ENCODE peak calls at places on chromosomes 6 and 20, in seven cellular contexts. S is neural progenitor cell, G is A549, C is dorsolateral prefrontal cortex, J is left ventricle myocardium inferior, Z is colonic mucosa, N is kidney. Y is an unnamed sample.

GRCh38 chr6:88388589-88388988 is 222.4 kb upstream of the CNR1 start:
- DNase-seq in S (no peak), G (no peak), C (no peak), J (no peak), Z (no peak), N (no peak), Y (no peak)

GRCh38 chr6:167073679-167074274 is 49.1 kb upstream of the CCR6 start:
- DNase-seq in S (no peak), G (no peak), C (no peak), J (no peak), Z (no peak), N (no peak), Y (no peak)

GRCh38 chr6:17457956-17458355 is 64.6 kb downstream of the CAP2 start:
- DNase-seq in S (no peak), G (no peak), C (no peak), J (no peak), Z (no peak), N (no peak), Y (no peak)

GRCh38 chr6:75210885-75211739 is 5.3 kb upstream of the COL12A1 start:
- DNase-seq in S (peak), G (peak), C (peak), J (no peak), Z (peak), N (no peak), Y (peak)

GRCh38 chr20:34222208-34222607 is 19.0 kb upstream of the ASIP start:
- DNase-seq in S (no peak), G (no peak), C (no peak), J (no peak), Z (no peak), N (no peak), Y (no peak)

GRCh38 chr20:22795897-22796296 is 211.5 kb upstream of the FOXA2 start:
- DNase-seq in S (peak), G (peak), C (no peak), J (peak), Z (peak), N (no peak), Y (peak)

GRCh38 chr6:18110160-18110559 is 12.3 kb downstream of the NHLRC1 start:
- DNase-seq in S (no peak), G (no peak), C (no peak), J (no peak), Z (no peak), N (no peak), Y (no peak)

GRCh38 chr20:63290677-63291472 is 2.1 kb upstream of the COL20A1 start:
- DNase-seq in S (peak), G (peak), C (no peak), J (no peak), Z (peak), N (no peak), Y (peak)

GRCh38 chr20:58701431-58702160 is 9.0 kb downstream of the NPEPL1 start:
- DNase-seq in S (no peak), G (no peak), C (no peak), J (peak), Z (no peak), N (peak), Y (no peak)

GRCh38 chr6:33277663-33278391 is 904 bp downstream of the B3GALT4 start:
- DNase-seq in S (peak), G (peak), C (no peak), J (no peak), Z (no peak), N (peak), Y (peak)

GRCh38 chr20:21640556-21640955 is 64.9 kb upstream of the PAX1 start:
- DNase-seq in S (peak), G (peak), C (no peak), J (no peak), Z (no peak), N (no peak), Y (no peak)
- TF ChIP-seq CTCF in S (peak), G (no peak), C (no peak), J (no peak), Z (no peak), N (peak), Y (no peak)

DNA sequence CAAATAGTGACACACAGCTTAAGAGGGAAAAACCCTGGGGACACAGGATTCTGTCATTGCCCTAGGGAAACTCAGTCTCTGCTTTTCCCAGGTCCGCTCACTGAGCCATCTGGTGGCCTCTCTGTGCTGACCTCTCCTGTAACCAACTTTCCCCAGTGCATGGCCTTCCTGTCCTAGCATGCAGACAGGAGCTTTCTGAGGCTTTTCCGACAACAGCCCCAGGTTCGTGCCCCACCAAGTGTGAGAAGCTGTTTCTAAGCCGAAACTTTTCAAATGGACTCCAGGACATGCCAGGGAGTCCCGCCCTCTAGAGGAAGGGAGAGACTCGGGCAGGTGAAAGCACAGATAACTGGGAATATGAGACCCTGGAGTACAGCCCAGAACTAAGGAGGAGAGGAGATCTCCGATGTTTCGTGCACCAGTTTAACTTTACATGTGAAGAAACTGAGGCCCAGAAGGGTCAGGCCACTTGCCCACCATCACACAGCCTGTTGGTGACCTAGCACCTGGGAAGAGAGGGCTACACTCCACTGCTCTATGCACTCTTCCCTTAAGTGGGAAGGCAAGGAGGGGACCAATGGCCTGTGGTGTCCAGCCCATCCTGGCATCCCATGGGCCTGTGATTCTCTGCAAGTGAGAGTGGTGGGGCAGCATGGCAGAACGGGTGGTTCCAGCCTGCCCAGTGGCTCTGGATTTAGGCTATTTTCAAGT is 46.2 kb downstream of the RPP40 start:
- DNase-seq in S (peak), G (no peak), C (no peak), J (no peak), Z (no peak), N (no peak), Y (peak)
- TF ChIP-seq CTCF in S (peak), G (peak), C (no peak), J (peak), Z (peak), N (no peak), Y (no peak)

GRCh38 chr20:9353180-9353915 is 161.0 kb upstream of the LAMP5 start:
- DNase-seq in S (no peak), G (no peak), C (no peak), J (peak), Z (no peak), N (no peak), Y (no peak)

GRCh38 chr20:9354579-9354978 is 159.8 kb upstream of the LAMP5 start:
- DNase-seq in S (no peak), G (no peak), C (no peak), J (no peak), Z (no peak), N (no peak), Y (no peak)

GRCh38 chr20:9352740-9353139 is 161.7 kb upstream of the LAMP5 start:
- DNase-seq in S (no peak), G (no peak), C (no peak), J (no peak), Z (no peak), N (no peak), Y (no peak)

GRCh38 chr20:9349256-9349655 is 165.1 kb upstream of the LAMP5 start:
- DNase-seq in S (no peak), G (no peak), C (no peak), J (no peak), Z (no peak), N (no peak), Y (no peak)

DNA sequence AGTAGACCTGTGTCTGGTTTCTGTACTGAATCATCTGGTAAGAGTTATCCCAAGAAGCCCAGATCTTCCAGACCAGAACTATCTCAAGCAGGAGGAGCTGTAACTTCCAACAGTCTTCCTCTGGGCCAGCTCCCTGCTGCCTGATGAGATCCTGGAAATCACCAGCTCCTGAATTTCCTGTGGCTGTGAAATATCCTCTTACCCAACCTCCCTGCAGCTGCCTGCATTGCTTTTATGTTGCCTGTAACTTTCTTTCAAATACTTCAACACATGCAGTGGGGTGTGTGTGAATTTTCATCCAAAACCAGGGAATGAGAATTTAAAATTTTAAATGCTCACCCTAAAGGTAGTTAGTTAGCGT is 160.5 kb upstream of the LAMP5 start:
- DNase-seq in S (no peak), G (no peak), C (no peak), J (no peak), Z (no peak), N (no peak), Y (no peak)
- TF ChIP-seq CTCF in S (no peak), G (no peak), C (no peak), J (no peak), Z (no peak), N (no peak), Y (no peak)

GRCh38 chr6:100965069-100965468 is 83.9 kb upstream of the ASCC3 start:
- DNase-seq in S (no peak), G (no peak), C (no peak), J (no peak), Z (no peak), N (no peak), Y (no peak)

GRCh38 chr6:100968934-100969333 is 87.8 kb upstream of the ASCC3 start:
- DNase-seq in S (peak), G (peak), C (no peak), J (no peak), Z (no peak), N (no peak), Y (no peak)
- TF ChIP-seq CTCF in S (peak), G (no peak), C (no peak), J (no peak), Z (no peak), N (no peak), Y (no peak)

GRCh38 chr6:21595265-21595950 is 1.9 kb downstream of the SOX4 start:
- DNase-seq in S (peak), G (peak), C (no peak), J (peak), Z (peak), N (peak), Y (peak)
- TF ChIP-seq CTCF in S (peak), G (no peak), C (no peak), J (peak), Z (no peak), N (no peak), Y (peak)

GRCh38 chr6:90631046-90631445 is 44.2 kb upstream of the MAP3K7 start:
- DNase-seq in S (no peak), G (no peak), C (no peak), J (no peak), Z (no peak), N (no peak), Y (no peak)
- TF ChIP-seq CTCF in S (no peak), G (no peak), C (no peak), J (no peak), Z (no peak), N (no peak), Y (no peak)

GRCh38 chr6:84078335-84078734 is 44.8 kb downstream of the MRAP2 start:
- DNase-seq in S (peak), G (no peak), C (no peak), J (no peak), Z (no peak), N (no peak), Y (no peak)
- TF ChIP-seq CTCF in S (no peak), G (no peak), C (no peak), J (no peak), Z (no peak), N (no peak), Y (no peak)